ENCODE peak calls at places on chromosome 17, in seven cellular contexts. One of them, this sample, is unnamed.

GRCh38 chr17:57988301-57989010 is 402 bp upstream of the VEZF1 start:
- DNase-seq in NCI-H510A: peak
- DNase-seq in C1 segment of cervical spinal cord: no peak
- DNase-seq in activated T-cell treated with anti-CD3 and anti-CD28 coated beads, Interleukin-2, amount 50 U/mL, for 72 hours: peak
- DNase-seq in activated effector memory CD4-positive, alpha-beta T cell treated with anti-CD3 and anti-CD28 coated beads, Interleukin-2, amount 50 U/mL, for 16 hours: no peak
- DNase-seq in A172: peak
- DNase-seq in kidney tubule cell: peak
- DNase-seq in this sample: peak

GRCh38 chr17:2420131-2420530 is 19.3 kb upstream of the MNT start:
- DNase-seq in activated T-cell treated with anti-CD3 and anti-CD28 coated beads, Interleukin-2, amount 50 U/mL, for 72 hours: no peak
- DNase-seq in C1 segment of cervical spinal cord: no peak
- DNase-seq in kidney tubule cell: no peak
- DNase-seq in A172: no peak
- DNase-seq in NCI-H510A: no peak
- DNase-seq in activated effector memory CD4-positive, alpha-beta T cell treated with anti-CD3 and anti-CD28 coated beads, Interleukin-2, amount 50 U/mL, for 16 hours: no peak
- DNase-seq in this sample: no peak

GRCh38 chr17:9204026-9204425 is 182.7 kb downstream of the NTN1 start:
- DNase-seq in activated T-cell treated with anti-CD3 and anti-CD28 coated beads, Interleukin-2, amount 50 U/mL, for 72 hours: no peak
- DNase-seq in kidney tubule cell: no peak
- DNase-seq in NCI-H510A: no peak
- DNase-seq in C1 segment of cervical spinal cord: no peak
- DNase-seq in activated effector memory CD4-positive, alpha-beta T cell treated with anti-CD3 and anti-CD28 coated beads, Interleukin-2, amount 50 U/mL, for 16 hours: no peak
- DNase-seq in A172: no peak
- DNase-seq in this sample: no peak

GRCh38 chr17:42895185-42895555 is 5.4 kb upstream of the G6PC1 start:
- DNase-seq in activated T-cell treated with anti-CD3 and anti-CD28 coated beads, Interleukin-2, amount 50 U/mL, for 72 hours: no peak
- DNase-seq in NCI-H510A: no peak
- DNase-seq in kidney tubule cell: peak
- DNase-seq in A172: peak
- DNase-seq in activated effector memory CD4-positive, alpha-beta T cell treated with anti-CD3 and anti-CD28 coated beads, Interleukin-2, amount 50 U/mL, for 16 hours: no peak
- DNase-seq in C1 segment of cervical spinal cord: no peak
- DNase-seq in this sample: no peak

GRCh38 chr17:75633484-75634375 is 496 bp downstream of the SMIM5 start:
- DNase-seq in C1 segment of cervical spinal cord: no peak
- DNase-seq in A172: peak
- DNase-seq in kidney tubule cell: peak
- DNase-seq in NCI-H510A: peak
- DNase-seq in activated T-cell treated with anti-CD3 and anti-CD28 coated beads, Interleukin-2, amount 50 U/mL, for 72 hours: peak
- DNase-seq in activated effector memory CD4-positive, alpha-beta T cell treated with anti-CD3 and anti-CD28 coated beads, Interleukin-2, amount 50 U/mL, for 16 hours: peak
- DNase-seq in this sample: peak

GRCh38 chr17:17985555-17985954 is 12.9 kb downstream of the DRC3 start:
- DNase-seq in A172: no peak
- DNase-seq in activated T-cell treated with anti-CD3 and anti-CD28 coated beads, Interleukin-2, amount 50 U/mL, for 72 hours: peak
- DNase-seq in C1 segment of cervical spinal cord: no peak
- DNase-seq in NCI-H510A: no peak
- DNase-seq in activated effector memory CD4-positive, alpha-beta T cell treated with anti-CD3 and anti-CD28 coated beads, Interleukin-2, amount 50 U/mL, for 16 hours: no peak
- DNase-seq in kidney tubule cell: no peak
- DNase-seq in this sample: no peak

GRCh38 chr17:81406117-81406953 is 11.1 kb downstream of the BAHCC1 start:
- DNase-seq in NCI-H510A: no peak
- DNase-seq in activated effector memory CD4-positive, alpha-beta T cell treated with anti-CD3 and anti-CD28 coated beads, Interleukin-2, amount 50 U/mL, for 16 hours: no peak
- DNase-seq in C1 segment of cervical spinal cord: no peak
- DNase-seq in kidney tubule cell: no peak
- DNase-seq in A172: no peak
- DNase-seq in activated T-cell treated with anti-CD3 and anti-CD28 coated beads, Interleukin-2, amount 50 U/mL, for 72 hours: no peak
- DNase-seq in this sample: no peak

GRCh38 chr17:33381201-33381600 is 88.1 kb upstream of the ASIC2 start:
- DNase-seq in C1 segment of cervical spinal cord: no peak
- DNase-seq in activated effector memory CD4-positive, alpha-beta T cell treated with anti-CD3 and anti-CD28 coated beads, Interleukin-2, amount 50 U/mL, for 16 hours: no peak
- DNase-seq in NCI-H510A: no peak
- DNase-seq in kidney tubule cell: no peak
- DNase-seq in activated T-cell treated with anti-CD3 and anti-CD28 coated beads, Interleukin-2, amount 50 U/mL, for 72 hours: no peak
- DNase-seq in A172: no peak
- DNase-seq in this sample: no peak

GRCh38 chr17:32523017-32523680 is 36.4 kb downstream of the CDK5R1 start:
- DNase-seq in NCI-H510A: no peak
- DNase-seq in A172: no peak
- DNase-seq in activated effector memory CD4-positive, alpha-beta T cell treated with anti-CD3 and anti-CD28 coated beads, Interleukin-2, amount 50 U/mL, for 16 hours: peak
- DNase-seq in activated T-cell treated with anti-CD3 and anti-CD28 coated beads, Interleukin-2, amount 50 U/mL, for 72 hours: peak
- DNase-seq in kidney tubule cell: no peak
- DNase-seq in C1 segment of cervical spinal cord: no peak
- DNase-seq in this sample: no peak

GRCh38 chr17:4789951-4790704 is 1.4 kb downstream of the GLTPD2 start:
- DNase-seq in A172: peak
- DNase-seq in kidney tubule cell: peak
- DNase-seq in C1 segment of cervical spinal cord: peak
- DNase-seq in activated effector memory CD4-positive, alpha-beta T cell treated with anti-CD3 and anti-CD28 coated beads, Interleukin-2, amount 50 U/mL, for 16 hours: peak
- DNase-seq in activated T-cell treated with anti-CD3 and anti-CD28 coated beads, Interleukin-2, amount 50 U/mL, for 72 hours: peak
- DNase-seq in NCI-H510A: peak
- DNase-seq in this sample: peak

GRCh38 chr17:78506454-78507309 is 70.5 kb downstream of the DNAH17 start:
- DNase-seq in kidney tubule cell: no peak
- DNase-seq in activated T-cell treated with anti-CD3 and anti-CD28 coated beads, Interleukin-2, amount 50 U/mL, for 72 hours: no peak
- DNase-seq in A172: no peak
- DNase-seq in NCI-H510A: no peak
- DNase-seq in C1 segment of cervical spinal cord: no peak
- DNase-seq in activated effector memory CD4-positive, alpha-beta T cell treated with anti-CD3 and anti-CD28 coated beads, Interleukin-2, amount 50 U/mL, for 16 hours: no peak
- DNase-seq in this sample: no peak